ENCODE peak calls at places on chromosomes 11 and 22, in nine cellular contexts. W, T, V, K, U, X, H, R and L are unnamed samples.

GRCh38 chr11:45896392-45897068 is 10.5 kb downstream of the FREY1 start:
- DNase-seq in V (no peak), X (no peak), W (peak), H (peak), K (no peak), T (no peak), U (no peak), R (no peak), L (no peak)

GRCh38 chr11:125317416-125317815 is 152.9 kb downstream of the PKNOX2 start:
- DNase-seq in U (no peak), K (no peak), H (no peak), W (no peak), R (no peak), V (no peak), T (no peak), X (no peak), L (no peak)

GRCh38 chr11:132125855-132126841 is 755.7 kb downstream of the NTM start:
- DNase-seq in W (peak), X (no peak), H (peak), V (peak), U (peak), K (no peak), R (no peak), T (no peak), L (no peak)

GRCh38 chr11:116742104-116742503 is 30.7 kb downstream of the BUD13 start:
- DNase-seq in T (no peak), R (no peak), W (no peak), K (no peak), H (no peak), U (no peak), V (no peak), X (no peak), L (no peak)

GRCh38 chr11:59144579-59145345 is 2.1 kb downstream of the FAM111A start:
- DNase-seq in T (peak), V (peak), K (no peak), H (peak), U (peak), R (no peak), X (peak), W (peak), L (peak)

GRCh38 chr22:38246046-38246658 is 26.7 kb downstream of the TMEM184B start:
- DNase-seq in H (no peak), U (no peak), X (no peak), R (no peak), T (no peak), K (no peak), V (no peak), W (no peak), L (no peak)

GRCh38 chr11:66964495-66964894 is 6.3 kb upstream of the PC start:
- DNase-seq in T (no peak), K (no peak), X (no peak), U (no peak), H (no peak), W (no peak), V (no peak), R (no peak), L (no peak)

GRCh38 chr11:26928636-26929035 is 65.3 kb upstream of the FIBIN start:
- DNase-seq in W (no peak), U (no peak), K (no peak), V (no peak), R (no peak), T (no peak), X (no peak), H (no peak), L (no peak)

GRCh38 chr22:29584975-29585374 is 4.1 kb upstream of the NIPSNAP1 start:
- DNase-seq in X (no peak), V (no peak), T (no peak), U (no peak), R (no peak), K (no peak), W (no peak), H (no peak), L (no peak)

GRCh38 chr11:47466201-47466600 is 17.3 kb upstream of the RAPSN start:
- DNase-seq in T (no peak), W (no peak), V (no peak), X (no peak), K (no peak), R (no peak), H (no peak), U (no peak), L (no peak)

GRCh38 chr22:20863356-20863755 is 4.5 kb downstream of the SNAP29 start:
- DNase-seq in X (no peak), U (no peak), H (no peak), R (no peak), W (no peak), T (no peak), K (no peak), V (no peak), L (no peak)

GRCh38 chr11:10473371-10473770 is 18.3 kb downstream of the AMPD3 start:
- DNase-seq in V (no peak), H (no peak), R (no peak), T (no peak), W (no peak), X (no peak), K (no peak), U (no peak), L (no peak)

GRCh38 chr11:45858751-45859398 is 11.6 kb downstream of the CRY2 start:
- DNase-seq in X (no peak), H (no peak), V (no peak), T (no peak), R (no peak), U (no peak), W (no peak), K (no peak), L (no peak)

GRCh38 chr11:69213315-69213714 is 57.6 kb downstream of the SMIM38 start:
- DNase-seq in K (no peak), H (no peak), W (no peak), R (no peak), T (no peak), U (no peak), X (peak), V (no peak), L (no peak)

GRCh38 chr11:1486054-1486825 is at the start of gene MOB2:
- DNase-seq in U (no peak), R (peak), W (peak), X (peak), T (no peak), H (no peak), K (no peak), V (no peak), L (no peak)

GRCh38 chr11:32829157-32829679 is 509 bp upstream of the PRRG4 start:
- DNase-seq in W (no peak), T (no peak), H (no peak), R (no peak), U (no peak), K (no peak), V (peak), X (no peak), L (no peak)

GRCh38 chr11:102085864-102086551 is 24.2 kb upstream of the YAP1 start:
- DNase-seq in X (no peak), K (no peak), T (no peak), R (no peak), V (peak), W (no peak), H (no peak), U (no peak), L (peak)

GRCh38 chr22:28882878-28883656 is at the start of gene ZNRF3:
- DNase-seq in U (peak), T (peak), H (peak), V (peak), X (peak), W (peak), K (peak), R (peak), L (peak)

GRCh38 chr11:28470180-28470579 is 362.0 kb downstream of the METTL15 start:
- DNase-seq in U (no peak), K (no peak), X (no peak), T (no peak), V (no peak), R (no peak), H (no peak), W (no peak), L (no peak)

GRCh38 chr22:46073683-46074504 is 76.4 kb upstream of the PPARA start:
- DNase-seq in H (peak), W (peak), R (peak), U (no peak), V (peak), X (no peak), T (peak), K (no peak), L (no peak)

GRCh38 chr11:75325713-75326438 is 25.6 kb downstream of the ARRB1 start:
- DNase-seq in U (no peak), X (peak), T (peak), V (peak), H (no peak), R (no peak), W (no peak), K (no peak), L (peak)

GRCh38 chr22:49789289-49790141 is 38.2 kb downstream of the BRD1 start:
- DNase-seq in H (no peak), T (no peak), K (no peak), X (no peak), U (peak), R (no peak), W (no peak), V (peak), L (no peak)

GRCh38 chr11:267491-267994 is 10.7 kb upstream of the NLRP6 start:
- DNase-seq in X (no peak), V (peak), R (no peak), H (no peak), W (no peak), K (no peak), U (peak), T (no peak), L (no peak)

GRCh38 chr22:45966320-45966891 is 10.6 kb downstream of the WNT7B start:
- DNase-seq in T (no peak), X (peak), R (no peak), V (no peak), U (no peak), K (no peak), H (no peak), W (no peak), L (no peak)

GRCh38 chr22:39570226-39570625 is 327 bp upstream of the CACNA1I start:
- DNase-seq in W (no peak), H (no peak), K (no peak), X (no peak), U (no peak), R (no peak), T (no peak), V (no peak), L (no peak)

GRCh38 chr22:43530864-43531201 is 119.0 kb downstream of the MPPED1 start:
- DNase-seq in X (no peak), W (no peak), U (no peak), K (no peak), V (no peak), R (no peak), H (no peak), T (no peak), L (no peak)

GRCh38 chr22:23796461-23796860 is 9.7 kb downstream of the SMARCB1 start:
- DNase-seq in K (no peak), T (no peak), V (no peak), W (no peak), H (no peak), R (peak), U (no peak), X (no peak), L (no peak)

GRCh38 chr11:87295237-87295636 is 257.5 kb downstream of the TMEM135 start:
- DNase-seq in R (no peak), K (no peak), X (no peak), W (no peak), U (no peak), T (no peak), V (no peak), H (no peak), L (no peak)

GRCh38 chr11:83292709-83293435 is 6.7 kb upstream of the CCDC90B start:
- DNase-seq in K (peak), T (no peak), H (peak), W (peak), V (peak), X (peak), R (no peak), U (peak), L (peak)

GRCh38 chr11:119722281-119722794 is 6.7 kb downstream of the NECTIN1 start:
- DNase-seq in H (no peak), K (no peak), U (no peak), V (no peak), W (no peak), T (no peak), X (no peak), R (no peak), L (no peak)

GRCh38 chr11:58444285-58444684 is 2.2 kb upstream of the OR5B12 start:
- DNase-seq in T (no peak), K (no peak), U (no peak), V (no peak), W (no peak), H (no peak), R (no peak), X (no peak), L (no peak)

GRCh38 chr22:23197836-23198235 is 17.5 kb downstream of the BCR start:
- DNase-seq in X (no peak), H (no peak), V (no peak), U (no peak), K (no peak), T (no peak), W (no peak), R (no peak), L (no peak)